ENCODE peak calls at places on chromosomes 16 and 17, in five cellular contexts. L, O, S, M and U are unnamed samples.

GRCh38 chr17:32319548-32319905 is 22.4 kb downstream of the C17orf75 start:
- DNase-seq in L (peak), O (peak), S (peak), M (no peak), U (no peak)

GRCh38 chr17:77145635-77146632 is 5.2 kb downstream of the SEC14L1 start:
- DNase-seq in L (no peak), O (no peak), S (no peak), M (no peak), U (no peak)

GRCh38 chr17:77666480-77666879 is 292.0 kb upstream of the TNRC6C start:
- DNase-seq in L (no peak), O (no peak), S (no peak), M (no peak), U (no peak)

GRCh38 chr17:70875729-70876344 is 706.5 kb downstream of the KCNJ2 start:
- DNase-seq in L (no peak), O (no peak), S (no peak), M (no peak), U (no peak)

GRCh38 chr16:88601313-88602036 is 31.3 kb downstream of the ZC3H18 start:
- DNase-seq in L (no peak), O (no peak), S (no peak), M (no peak), U (no peak)

GRCh38 chr17:64196626-64197025 is 66.4 kb downstream of the TEX2 start:
- DNase-seq in L (no peak), O (no peak), S (no peak), M (no peak), U (no peak)

GRCh38 chr17:75622771-75623273 is 10.4 kb upstream of the SMIM5 start:
- DNase-seq in L (no peak), O (no peak), S (no peak), M (no peak), U (no peak)

GRCh38 chr17:27408891-27409290 is 47.4 kb upstream of the KSR1 start:
- DNase-seq in L (no peak), O (no peak), S (no peak), M (no peak), U (no peak)

GRCh38 chr17:43213545-43213944 is 1.9 kb downstream of the TMEM106A start:
- DNase-seq in L (no peak), O (no peak), S (no peak), M (no peak), U (no peak)

GRCh38 chr17:33016920-33017319 is 25.3 kb downstream of the SPACA3 start:
- DNase-seq in L (no peak), O (no peak), S (no peak), M (no peak), U (no peak)

GRCh38 chr17:1312261-1312870 is 32.9 kb downstream of the TRARG1 start:
- DNase-seq in L (no peak), O (no peak), S (no peak), M (no peak), U (no peak)

GRCh38 chr17:76384222-76384986 is at the start of gene SPHK1:
- DNase-seq in L (peak), O (peak), S (peak), M (no peak), U (no peak)

GRCh38 chr17:42153919-42154491 is 784 bp downstream of the RAB5C start:
- DNase-seq in L (no peak), O (no peak), S (no peak), M (no peak), U (no peak)

GRCh38 chr16:4515611-4516233 is 22.9 kb downstream of the CDIP1 start:
- DNase-seq in L (no peak), O (no peak), S (no peak), M (no peak), U (no peak)

GRCh38 chr17:59361916-59362810 is 30.7 kb downstream of the YPEL2 start:
- DNase-seq in L (peak), O (peak), S (peak), M (peak), U (peak)

GRCh38 chr16:14309906-14310305 is 238.8 kb downstream of the MRTFB start:
- DNase-seq in L (no peak), O (no peak), S (no peak), M (no peak), U (no peak)

GRCh38 chr17:18877104-18877503 is 19.2 kb downstream of the PRPSAP2 start:
- DNase-seq in L (no peak), O (no peak), S (no peak), M (no peak), U (no peak)

GRCh38 chr16:3004781-3005284 is 7.9 kb upstream of the CLDN9 start:
- DNase-seq in L (no peak), O (no peak), S (no peak), M (no peak), U (no peak)

GRCh38 chr17:18378205-18378505 is 577 bp downstream of the EVPLL start:
- DNase-seq in L (no peak), O (no peak), S (no peak), M (no peak), U (no peak)

GRCh38 chr17:17439971-17440843 is 36.6 kb upstream of the MED9 start:
- DNase-seq in L (peak), O (peak), S (peak), M (no peak), U (no peak)

GRCh38 chr17:76080207-76080933 is 1.4 kb downstream of the ZACN start:
- DNase-seq in L (no peak), O (no peak), S (no peak), M (no peak), U (no peak)

GRCh38 chr16:89593841-89594240 is 18.3 kb downstream of the CPNE7 start:
- DNase-seq in L (no peak), O (peak), S (peak), M (no peak), U (no peak)

GRCh38 chr17:76276461-76277299 is 11.5 kb downstream of the UBALD2 start:
- DNase-seq in L (no peak), O (no peak), S (no peak), M (no peak), U (no peak)

GRCh38 chr17:35117984-35118383 is 1.7 kb downstream of the RAD51D start:
- DNase-seq in L (peak), O (no peak), S (no peak), M (no peak), U (no peak)

GRCh38 chr17:41037853-41038350 is 3.2 kb upstream of the KRTAP1-3 start:
- DNase-seq in L (no peak), O (no peak), S (no peak), M (no peak), U (no peak)

GRCh38 chr17:12522743-12523181 is 142.9 kb upstream of the MYOCD start:
- DNase-seq in L (no peak), O (no peak), S (no peak), M (no peak), U (no peak)

GRCh38 chr17:31425646-31426045 is 34.2 kb downstream of the RAB11FIP4 start:
- DNase-seq in L (no peak), O (no peak), S (no peak), M (no peak), U (no peak)

GRCh38 chr17:7495906-7496434 is 11.8 kb downstream of the POLR2A start:
- DNase-seq in L (no peak), O (no peak), S (no peak), M (no peak), U (no peak)

GRCh38 chr17:50144845-50145531 is 5.5 kb downstream of the PPP1R9B start:
- DNase-seq in L (no peak), O (no peak), S (no peak), M (no peak), U (no peak)

GRCh38 chr16:62829615-62830014 is 793.4 kb upstream of the CDH8 start:
- DNase-seq in L (no peak), O (no peak), S (no peak), M (no peak), U (no peak)

GRCh38 chr16:81779540-81780320 is 639 bp downstream of the PLCG2 start:
- DNase-seq in L (no peak), O (no peak), S (no peak), M (no peak), U (no peak)

GRCh38 chr17:10699861-10700260 is 2.5 kb downstream of the ADPRM start:
- DNase-seq in L (no peak), O (no peak), S (no peak), M (no peak), U (no peak)

GRCh38 chr17:74455025-74455585 is 11.3 kb upstream of the CD300A start:
- DNase-seq in L (no peak), O (no peak), S (no peak), M (no peak), U (no peak)

GRCh38 chr17:79631640-79632431 is 21.0 kb upstream of the RBFOX3 start:
- DNase-seq in L (peak), O (no peak), S (no peak), M (no peak), U (no peak)

GRCh38 chr16:89847930-89848297 is 19.6 kb downstream of the SPIRE2 start:
- DNase-seq in L (no peak), O (no peak), S (no peak), M (no peak), U (no peak)

GRCh38 chr17:79996291-79996690 is 39.4 kb downstream of the TBC1D16 start:
- DNase-seq in L (no peak), O (no peak), S (no peak), M (no peak), U (no peak)